ENCODE peak calls at places on chromosomes 4 and X, in four cellular contexts. H, L, V and B are unnamed samples.

GRCh38 chr4:90837241-90837640 is 710.0 kb downstream of the CCSER1 start:
- DNase-seq in H (no peak), L (no peak), V (no peak), B (no peak)

GRCh38 chr4:168408620-168409019 is 71.7 kb downstream of the DDX60L start:
- DNase-seq in H (no peak), L (peak; percentile 62), V (peak; percentile 6), B (no peak)

GRCh38 chrX:33138677-33139249 is 72.6 kb downstream of the DMD start:
- DNase-seq in H (no peak), L (no peak), V (peak; percentile 40), B (no peak)

GRCh38 chr4:133148690-133149363 is at the start of gene PCDH10:
- DNase-seq in H (peak; percentile 97), L (peak; percentile 7), V (peak; percentile 98), B (peak; percentile 71)

GRCh38 chrX:15694968-15695451 is 30.4 kb upstream of the CLTRN start:
- DNase-seq in H (no peak), L (no peak), V (peak; percentile 67), B (no peak)

GRCh38 chr4:107757860-107758476 is 37.9 kb upstream of the PAPSS1 start:
- DNase-seq in H (no peak), L (peak; percentile 39), V (no peak), B (no peak)

GRCh38 chr4:5387457-5387856 is 320.9 kb downstream of the EVC2 start:
- DNase-seq in H (no peak), L (no peak), V (no peak), B (no peak)

GRCh38 chr4:150176559-150176958 is 98.3 kb downstream of the DCLK2 start:
- DNase-seq in H (no peak), L (no peak), V (no peak), B (peak; percentile 52)

GRCh38 chr4:169351860-169352259 is 81.1 kb upstream of the SH3RF1 start:
- DNase-seq in H (no peak), L (peak; percentile 7), V (no peak), B (no peak)

GRCh38 chr4:108814327-108814726 is 51.5 kb upstream of the ETNPPL start:
- DNase-seq in H (no peak), L (no peak), V (no peak), B (no peak)

GRCh38 chr4:184400375-184400870 is 73.9 kb downstream of the IRF2 start:
- DNase-seq in H (no peak), L (no peak), V (no peak), B (no peak)

GRCh38 chr4:90616711-90617110 is 489.5 kb downstream of the CCSER1 start:
- DNase-seq in H (no peak), L (no peak), V (no peak), B (no peak)